ENCODE peak calls at places on chromosomes 11 and 22, in eight cellular contexts. H is C1 segment of cervical spinal cord; S is NCI-H2227 treated with DMSO at 0.1 percent for 48 hours; M is germinal center; D is brain microvascular endothelial cell; V is astrocyte of the spinal cord; Z is NT2/D1; B is CD8-positive, alpha-beta T cell. P is an unnamed sample.

GRCh38 chr11:113725883-113726405 is 19.8 kb upstream of the TMPRSS5 start:
- DNase-seq in H (no peak), S (peak), M (no peak), D (no peak), V (no peak), Z (no peak), B (no peak), P (no peak)

GRCh38 chr11:68677432-68677831 is 6.9 kb upstream of the GAL start:
- DNase-seq in H (no peak), S (no peak), M (no peak), D (peak), V (peak), Z (peak), B (no peak), P (peak)

GRCh38 chr11:134759855-134760254 is 347.8 kb upstream of the B3GAT1 start:
- DNase-seq in H (no peak), S (no peak), M (no peak), D (no peak), V (no peak), Z (no peak), B (no peak), P (no peak)

GRCh38 chr22:24969588-24970301 is 17.2 kb downstream of the KIAA1671 start:
- DNase-seq in H (no peak), S (no peak), M (no peak), D (peak), V (peak), Z (no peak), B (no peak), P (no peak)

GRCh38 chr22:28909375-28909774 is 26.0 kb downstream of the ZNRF3 start:
- DNase-seq in H (no peak), S (no peak), M (no peak), D (peak), V (no peak), Z (no peak), B (no peak), P (no peak)

GRCh38 chr11:43685483-43685882 is 4.9 kb downstream of the HSD17B12 start:
- DNase-seq in H (no peak), S (no peak), M (no peak), D (no peak), V (no peak), Z (no peak), B (no peak), P (no peak)

GRCh38 chr22:48579035-48579914 is 1248.4 kb downstream of the BRD1 start:
- DNase-seq in H (no peak), S (no peak), M (no peak), D (no peak), V (no peak), Z (no peak), B (no peak), P (no peak)

GRCh38 chr11:107785401-107785800 is 73.2 kb downstream of the SLC35F2 start:
- DNase-seq in H (no peak), S (peak), M (no peak), D (peak), V (no peak), Z (no peak), B (no peak), P (no peak)

GRCh38 chr11:95821640-95822039 is 31.3 kb downstream of the CEP57 start:
- DNase-seq in H (no peak), S (no peak), M (no peak), D (no peak), V (peak), Z (no peak), B (no peak), P (no peak)

GRCh38 chr11:26780686-26781085 is 58.8 kb upstream of the SLC5A12 start:
- DNase-seq in H (no peak), S (no peak), M (no peak), D (peak), V (peak), Z (no peak), B (no peak), P (no peak)

GRCh38 chr22:35930933-35931332 is 97.7 kb downstream of the RBFOX2 start:
- DNase-seq in H (peak), S (no peak), M (peak), D (peak), V (peak), Z (no peak), B (no peak), P (peak)

GRCh38 chr22:48417143-48418070 is 1410.3 kb downstream of the BRD1 start:
- DNase-seq in H (no peak), S (no peak), M (no peak), D (no peak), V (no peak), Z (no peak), B (no peak), P (no peak)

GRCh38 chr22:16838073-16838472 is 12.9 kb upstream of the XKR3 start:
- DNase-seq in H (no peak), S (no peak), M (no peak), D (no peak), V (no peak), Z (no peak), B (no peak), P (no peak)

GRCh38 chr11:8261316-8261715 is 2.4 kb downstream of the LMO1 start:
- DNase-seq in H (no peak), S (no peak), M (no peak), D (no peak), V (no peak), Z (no peak), B (no peak), P (no peak)

GRCh38 chr22:32649515-32650200 is 151.8 kb upstream of the TIMP3 start:
- DNase-seq in H (no peak), S (no peak), M (no peak), D (peak), V (peak), Z (no peak), B (no peak), P (no peak)

GRCh38 chr11:14012836-14013235 is 50.3 kb downstream of the SPON1 start:
- DNase-seq in H (no peak), S (no peak), M (no peak), D (no peak), V (peak), Z (no peak), B (no peak), P (no peak)

GRCh38 chr22:47604563-47604962 is 842.1 kb downstream of the TBC1D22A start:
- DNase-seq in H (no peak), S (no peak), M (no peak), D (no peak), V (no peak), Z (no peak), B (no peak), P (no peak)

GRCh38 chr11:12769834-12770345 is 95.7 kb downstream of the TEAD1 start:
- DNase-seq in H (no peak), S (no peak), M (no peak), D (peak), V (peak), Z (no peak), B (no peak), P (peak)

GRCh38 chr22:44850946-44851345 is 98.6 kb downstream of the ARHGAP8 start:
- DNase-seq in H (no peak), S (no peak), M (no peak), D (no peak), V (no peak), Z (no peak), B (no peak), P (no peak)

GRCh38 chr11:64918056-64918455 is 1.0 kb upstream of the ATG2A start:
- DNase-seq in H (peak), S (no peak), M (no peak), D (peak), V (peak), Z (no peak), B (no peak), P (peak)

GRCh38 chr11:22976146-22976545 is 115.9 kb upstream of the CCDC179 start:
- DNase-seq in H (no peak), S (no peak), M (no peak), D (peak), V (peak), Z (no peak), B (no peak), P (peak)